ENCODE peak calls at places on chromosomes 2 and 18, in six cellular contexts. I is neural progenitor cell, Y is hepatocyte, S is SK-N-SH, F is fibroblast of lung, G is PC-3. M is an unnamed sample.

GRCh38 chr2:107062599-107063196 is 176.7 kb upstream of the ST6GAL2 start:
- DNase-seq in F (no peak), G (no peak), S (no peak), Y (no peak), I (peak; percentile 65), M (no peak)

GRCh38 chr18:46761054-46761769 is 4.4 kb upstream of the ST8SIA5 start:
- DNase-seq in F (no peak), G (no peak), S (no peak), Y (no peak), I (no peak), M (no peak)

GRCh38 chr18:39486268-39486667 is 1920.7 kb upstream of the CELF4 start:
- DNase-seq in S (no peak), F (no peak), G (no peak), Y (no peak), I (peak; percentile 5), M (no peak)

GRCh38 chr18:52670903-52671302 is 330.9 kb downstream of the DCC start:
- DNase-seq in Y (peak; percentile 55), F (peak; percentile 14), G (peak; percentile 26), I (no peak), S (peak; percentile 37), M (no peak)

GRCh38 chr2:11566383-11566782 is 32.5 kb downstream of the GREB1 start:
- DNase-seq in G (no peak), S (no peak), Y (no peak), I (no peak), F (no peak), M (no peak)

GRCh38 chr18:41858761-41859555 is 96.1 kb upstream of the PIK3C3 start:
- DNase-seq in F (no peak), Y (no peak), G (no peak), S (no peak), I (no peak), M (no peak)

GRCh38 chr18:41436772-41437171 is 518.3 kb upstream of the PIK3C3 start:
- DNase-seq in Y (no peak), F (no peak), I (no peak), G (peak; percentile 46), S (no peak), M (no peak)

GRCh38 chr2:78035804-78036203 is 513.6 kb upstream of the LRRTM4 start:
- DNase-seq in Y (no peak), I (no peak), S (no peak), G (no peak), F (no peak), M (no peak)

GRCh38 chr2:168024459-168024858 is 222.9 kb downstream of the STK39 start:
- DNase-seq in S (no peak), G (no peak), I (no peak), F (no peak), Y (no peak), M (no peak)

GRCh38 chr2:222572761-222573174 is 83.1 kb downstream of the FARSB start:
- DNase-seq in G (peak; percentile 49), S (no peak), F (peak; percentile 71), I (no peak), Y (peak; percentile 25), M (peak; percentile 77)

GRCh38 chr18:26088482-26088881 is 1.9 kb downstream of the SS18 start:
- DNase-seq in Y (no peak), S (no peak), I (no peak), G (peak; percentile 23), F (peak; percentile 26), M (no peak)

GRCh38 chr2:214395040-214395439 is 15.8 kb upstream of the VWC2L start:
- DNase-seq in I (no peak), G (peak; percentile 61), S (no peak), Y (no peak), F (no peak), M (no peak)

GRCh38 chr2:181632733-181633401 is 24.0 kb downstream of the CERKL start:
- DNase-seq in I (no peak), G (no peak), Y (no peak), F (no peak), S (no peak), M (no peak)

GRCh38 chr2:237876518-237876917 is 17.1 kb downstream of the RAMP1 start:
- DNase-seq in F (no peak), S (no peak), G (no peak), I (no peak), Y (no peak), M (no peak)
- H3K27ac ChIP-seq in F (no peak overlapping the region), S (peak overlapping the region; percentile 79), G (no peak overlapping the region), I (no peak overlapping the region), Y (no peak overlapping the region), M (no peak overlapping the region)

GRCh38 chr18:48671561-48671945 is 132.7 kb downstream of the CTIF start:
- DNase-seq in I (no peak), F (no peak), G (no peak), Y (no peak), S (no peak), M (no peak)
- H2AFZ ChIP-seq in I (no peak overlapping the region), F (no peak overlapping the region), G (no peak overlapping the region), Y (no peak overlapping the region), S (no peak overlapping the region), M (no peak overlapping the region)

GRCh38 chr2:96209729-96210085 is 1.1 kb upstream of the STARD7 start:
- DNase-seq in S (no peak), Y (no peak), I (no peak), G (no peak), F (no peak), M (no peak)
- H3K27ac ChIP-seq in S (no peak overlapping the region), Y (peak overlapping the region; percentile 89), I (no peak overlapping the region), G (no peak overlapping the region), F (no peak overlapping the region), M (no peak overlapping the region)

GRCh38 chr2:215793747-215794595 is 219.4 kb downstream of the MREG start:
- DNase-seq in Y (peak; percentile 68), F (peak; percentile 99), S (no peak), I (no peak), G (peak; percentile 97), M (peak; percentile 51)
- H2AFZ ChIP-seq in Y (peak overlapping the region; percentile 20), F (no peak overlapping the region), S (peak overlapping the region; percentile 45), I (peak overlapping the region; percentile 53), G (no peak overlapping the region), M (peak overlapping the region; percentile 33)

DNA sequence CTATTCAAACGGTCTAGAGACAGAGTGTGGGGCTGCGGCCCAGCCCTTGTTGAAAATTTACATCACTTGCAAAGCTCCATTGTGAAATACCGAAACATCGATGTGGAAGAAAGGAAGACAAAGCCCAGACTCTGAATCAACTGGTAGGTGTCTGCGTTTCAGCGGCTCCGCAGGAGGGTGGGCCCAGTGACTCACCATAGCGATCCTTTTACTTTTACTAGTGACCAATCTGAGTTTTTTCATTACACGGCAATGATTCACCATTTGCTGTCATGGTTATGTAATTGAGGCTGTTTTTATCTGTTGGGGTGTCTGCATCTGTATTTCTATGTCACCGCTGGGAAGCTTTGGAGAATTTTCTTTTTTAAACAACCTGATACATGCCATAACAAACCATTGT is 66.6 kb upstream of the ODC1 start:
- DNase-seq in G (peak; percentile 97), F (peak; percentile 98), I (no peak), Y (no peak), S (peak; percentile 3), M (peak; percentile 96)
- H3K27ac ChIP-seq in G (peak overlapping the region; percentile 85), F (no peak overlapping the region), I (no peak overlapping the region), Y (no peak overlapping the region), S (no peak overlapping the region), M (peak overlapping the region; percentile 79)

M was measured in osteoblast.